ENCODE peak calls at places on chromosome 7, in six cellular contexts. One of them, this sample, is unnamed.

GRCh38 chr7:158343526-158343925 is 244.1 kb downstream of the PTPRN2 start:
- DNase-seq in dorsolateral prefrontal cortex: no peak
- DNase-seq in HCT116: no peak
- DNase-seq in body of pancreas: no peak
- DNase-seq in gastrocnemius medialis: no peak
- DNase-seq in thoracic aorta: no peak
- DNase-seq in this sample: no peak

GRCh38 chr7:129208667-129209066 is 16.2 kb upstream of the AHCYL2 start:
- DNase-seq in dorsolateral prefrontal cortex: no peak
- DNase-seq in thoracic aorta: no peak
- DNase-seq in body of pancreas: no peak
- DNase-seq in HCT116: no peak
- DNase-seq in gastrocnemius medialis: no peak
- DNase-seq in this sample: no peak

GRCh38 chr7:84100866-84101265 is 93.7 kb downstream of the SEMA3A start:
- DNase-seq in gastrocnemius medialis: no peak
- DNase-seq in body of pancreas: no peak
- DNase-seq in HCT116: peak; percentile 21
- DNase-seq in thoracic aorta: no peak
- DNase-seq in dorsolateral prefrontal cortex: no peak
- DNase-seq in this sample: no peak

GRCh38 chr7:46658281-46658680 is 737.2 kb upstream of the IGFBP3 start:
- DNase-seq in dorsolateral prefrontal cortex: no peak
- DNase-seq in HCT116: no peak
- DNase-seq in body of pancreas: no peak
- DNase-seq in gastrocnemius medialis: no peak
- DNase-seq in thoracic aorta: no peak
- DNase-seq in this sample: no peak

GRCh38 chr7:39978252-39978934 is 28.3 kb downstream of the CDK13 start:
- DNase-seq in dorsolateral prefrontal cortex: no peak
- DNase-seq in thoracic aorta: no peak
- DNase-seq in HCT116: no peak
- DNase-seq in gastrocnemius medialis: no peak
- DNase-seq in body of pancreas: no peak
- DNase-seq in this sample: no peak

GRCh38 chr7:49081076-49081475 is 156.7 kb downstream of the CDC14C start:
- DNase-seq in gastrocnemius medialis: no peak
- DNase-seq in body of pancreas: no peak
- DNase-seq in thoracic aorta: no peak
- DNase-seq in HCT116: no peak
- DNase-seq in dorsolateral prefrontal cortex: no peak
- DNase-seq in this sample: no peak

GRCh38 chr7:132121987-132122386 is 454.3 kb downstream of the PLXNA4 start:
- DNase-seq in gastrocnemius medialis: no peak
- DNase-seq in body of pancreas: no peak
- DNase-seq in thoracic aorta: no peak
- DNase-seq in HCT116: no peak
- DNase-seq in dorsolateral prefrontal cortex: no peak
- DNase-seq in this sample: no peak

GRCh38 chr7:40230086-40230485 is 95.3 kb downstream of the SUGCT start:
- DNase-seq in body of pancreas: no peak
- DNase-seq in dorsolateral prefrontal cortex: no peak
- DNase-seq in gastrocnemius medialis: no peak
- DNase-seq in thoracic aorta: no peak
- DNase-seq in HCT116: no peak
- DNase-seq in this sample: no peak

GRCh38 chr7:157875230-157876179 is 538.7 kb downstream of the DNAJB6 start:
- DNase-seq in gastrocnemius medialis: no peak
- DNase-seq in body of pancreas: no peak
- DNase-seq in HCT116: peak; percentile 23
- DNase-seq in thoracic aorta: no peak
- DNase-seq in dorsolateral prefrontal cortex: no peak
- DNase-seq in this sample: no peak

GRCh38 chr7:107206706-107207105 is 37.9 kb downstream of the HBP1 start:
- DNase-seq in gastrocnemius medialis: no peak
- DNase-seq in thoracic aorta: no peak
- DNase-seq in HCT116: no peak
- DNase-seq in dorsolateral prefrontal cortex: no peak
- DNase-seq in body of pancreas: no peak
- DNase-seq in this sample: no peak

GRCh38 chr7:41459183-41459582 is 243.7 kb downstream of the INHBA start:
- DNase-seq in HCT116: no peak
- DNase-seq in gastrocnemius medialis: no peak
- DNase-seq in dorsolateral prefrontal cortex: no peak
- DNase-seq in body of pancreas: no peak
- DNase-seq in thoracic aorta: no peak
- DNase-seq in this sample: no peak
- H3K4me3 ChIP-seq in HCT116: no peak overlapping the region
- H3K4me3 ChIP-seq in gastrocnemius medialis: no peak overlapping the region
- H3K4me3 ChIP-seq in dorsolateral prefrontal cortex: no peak overlapping the region
- H3K4me3 ChIP-seq in body of pancreas: no peak overlapping the region
- H3K4me3 ChIP-seq in thoracic aorta: no peak overlapping the region
- H3K4me3 ChIP-seq in this sample: no peak overlapping the region

GRCh38 chr7:117993377-117994003 is 120.2 kb upstream of the CTTNBP2 start:
- DNase-seq in thoracic aorta: no peak
- DNase-seq in HCT116: peak; percentile 59
- DNase-seq in dorsolateral prefrontal cortex: no peak
- DNase-seq in body of pancreas: peak; percentile 45
- DNase-seq in gastrocnemius medialis: no peak
- DNase-seq in this sample: peak; percentile 9
- TF ChIP-seq CTCF in thoracic aorta: no peak
- TF ChIP-seq CTCF in HCT116: peak; percentile 21
- TF ChIP-seq CTCF in dorsolateral prefrontal cortex: peak; percentile 42
- TF ChIP-seq CTCF in body of pancreas: peak; percentile 30
- TF ChIP-seq CTCF in gastrocnemius medialis: no peak
- TF ChIP-seq CTCF in this sample: peak; percentile 69

GRCh38 chr7:43490016-43490415 is 92.9 kb upstream of the STK17A start:
- DNase-seq in dorsolateral prefrontal cortex: no peak
- DNase-seq in HCT116: no peak
- DNase-seq in gastrocnemius medialis: no peak
- DNase-seq in body of pancreas: no peak
- DNase-seq in thoracic aorta: no peak
- DNase-seq in this sample: no peak

GRCh38 chr7:43495572-43495971 is 87.3 kb upstream of the STK17A start:
- DNase-seq in dorsolateral prefrontal cortex: no peak
- DNase-seq in HCT116: no peak
- DNase-seq in gastrocnemius medialis: no peak
- DNase-seq in thoracic aorta: no peak
- DNase-seq in body of pancreas: no peak
- DNase-seq in this sample: peak; percentile 22

GRCh38 chr7:43491984-43492383 is 90.9 kb upstream of the STK17A start:
- DNase-seq in dorsolateral prefrontal cortex: no peak
- DNase-seq in HCT116: no peak
- DNase-seq in thoracic aorta: peak; percentile 8
- DNase-seq in body of pancreas: no peak
- DNase-seq in gastrocnemius medialis: no peak
- DNase-seq in this sample: no peak

GRCh38 chr7:43491123-43491522 is 91.8 kb upstream of the STK17A start:
- DNase-seq in dorsolateral prefrontal cortex: no peak
- DNase-seq in HCT116: no peak
- DNase-seq in gastrocnemius medialis: no peak
- DNase-seq in thoracic aorta: no peak
- DNase-seq in body of pancreas: no peak
- DNase-seq in this sample: no peak

GRCh38 chr7:43492906-43493305 is 90.0 kb upstream of the STK17A start:
- DNase-seq in HCT116: no peak
- DNase-seq in body of pancreas: no peak
- DNase-seq in dorsolateral prefrontal cortex: no peak
- DNase-seq in thoracic aorta: no peak
- DNase-seq in gastrocnemius medialis: no peak
- DNase-seq in this sample: no peak
- H3K27me3 ChIP-seq in HCT116: no peaks in the 10 kb centered on the region
- H3K27me3 ChIP-seq in body of pancreas: no peaks in the 10 kb centered on the region
- H3K27me3 ChIP-seq in dorsolateral prefrontal cortex: no peaks in the 10 kb centered on the region
- H3K27me3 ChIP-seq in thoracic aorta: no peaks in the 10 kb centered on the region
- H3K27me3 ChIP-seq in gastrocnemius medialis: no peaks in the 10 kb centered on the region
- H3K27me3 ChIP-seq in this sample: no peaks in the 10 kb centered on the region

GRCh38 chr7:151704969-151705743 is 171.8 kb downstream of the PRKAG2 start:
- DNase-seq in thoracic aorta: no peak
- DNase-seq in body of pancreas: no peak
- DNase-seq in dorsolateral prefrontal cortex: no peak
- DNase-seq in HCT116: no peak
- DNase-seq in gastrocnemius medialis: no peak
- DNase-seq in this sample: no peak
- H3K4me3 ChIP-seq in thoracic aorta: peak overlapping the region; percentile 19
- H3K4me3 ChIP-seq in body of pancreas: no peak overlapping the region
- H3K4me3 ChIP-seq in dorsolateral prefrontal cortex: peak overlapping the region; percentile 21
- H3K4me3 ChIP-seq in HCT116: peak overlapping the region; percentile 25
- H3K4me3 ChIP-seq in gastrocnemius medialis: no peak overlapping the region
- H3K4me3 ChIP-seq in this sample: no peak overlapping the region

GRCh38 chr7:149872419-149873073 is 1.2 kb upstream of the ATP6V0E2 start:
- DNase-seq in HCT116: no peak
- DNase-seq in dorsolateral prefrontal cortex: peak; percentile 87
- DNase-seq in thoracic aorta: peak; percentile 42
- DNase-seq in body of pancreas: peak; percentile 75
- DNase-seq in gastrocnemius medialis: peak; percentile 88
- DNase-seq in this sample: no peak
- TF ChIP-seq CTCF in HCT116: no peak
- TF ChIP-seq CTCF in dorsolateral prefrontal cortex: peak; percentile 44
- TF ChIP-seq CTCF in thoracic aorta: no peak
- TF ChIP-seq CTCF in body of pancreas: peak; percentile 24
- TF ChIP-seq CTCF in gastrocnemius medialis: peak; percentile 11
- TF ChIP-seq CTCF in this sample: no peak

GRCh38 chr7:151306374-151306773 is 35.2 kb upstream of the NUB1 start:
- DNase-seq in HCT116: no peak
- DNase-seq in thoracic aorta: no peak
- DNase-seq in gastrocnemius medialis: no peak
- DNase-seq in body of pancreas: no peak
- DNase-seq in dorsolateral prefrontal cortex: no peak
- DNase-seq in this sample: no peak
- H3K27me3 ChIP-seq in HCT116: no peaks in the 10 kb centered on the region
- H3K27me3 ChIP-seq in thoracic aorta: no peaks in the 10 kb centered on the region
- H3K27me3 ChIP-seq in gastrocnemius medialis: peaks cover 16% of the 10 kb centered on the region
- H3K27me3 ChIP-seq in body of pancreas: peaks cover 3% of the 10 kb centered on the region
- H3K27me3 ChIP-seq in dorsolateral prefrontal cortex: peaks cover 13% of the 10 kb centered on the region
- H3K27me3 ChIP-seq in this sample: peaks cover 1% of the 10 kb centered on the region

This sample was measured in GM06990.